ENCODE peak calls at places on chromosomes 6 and 20, in four cellular contexts. Y is lower lobe of right lung, O is G401, D is gastrocnemius medialis. V is an unnamed sample.

GRCh38 chr6:109340811-109341210 is 41.5 kb downstream of the CD164 start:
- DNase-seq in Y (no peak), O (no peak), D (no peak), V (no peak)

GRCh38 chr20:63135411-63135810 is 80.5 kb downstream of the YTHDF1 start:
- DNase-seq in Y (peak; percentile 35), O (no peak), D (no peak), V (no peak)

GRCh38 chr6:169016758-169017157 is 236.9 kb downstream of the THBS2 start:
- DNase-seq in Y (no peak), O (no peak), D (no peak), V (no peak)

GRCh38 chr20:32930181-32930580 is 71.5 kb downstream of the EFCAB8 start:
- DNase-seq in Y (no peak), O (no peak), D (no peak), V (no peak)

GRCh38 chr6:10030942-10031537 is 383.8 kb downstream of the TFAP2A start:
- DNase-seq in Y (no peak), O (no peak), D (no peak), V (no peak)

GRCh38 chr6:17389274-17389847 is 4.0 kb upstream of the CAP2 start:
- DNase-seq in Y (no peak), O (no peak), D (no peak), V (no peak)

GRCh38 chr6:81772741-81773140 is 20.3 kb upstream of the TENT5A start:
- DNase-seq in Y (no peak), O (no peak), D (no peak), V (no peak)

GRCh38 chr20:63124092-63124781 is 91.7 kb downstream of the YTHDF1 start:
- DNase-seq in Y (peak; percentile 23), O (no peak), D (no peak), V (no peak)

GRCh38 chr6:131602913-131603312 is 25.1 kb downstream of the MED23 start:
- DNase-seq in Y (no peak), O (no peak), D (no peak), V (no peak)

GRCh38 chr20:12594410-12595130 is 414.2 kb upstream of the SPTLC3 start:
- DNase-seq in Y (no peak), O (peak; percentile 11), D (no peak), V (no peak)

GRCh38 chr6:31446481-31446880 is 43.1 kb downstream of the MICA start:
- DNase-seq in Y (no peak), O (no peak), D (no peak), V (no peak)

GRCh38 chr6:44674226-44675155 is 287.0 kb downstream of the CDC5L start:
- DNase-seq in Y (no peak), O (no peak), D (no peak), V (no peak)

GRCh38 chr6:119678961-119679360 is 329.4 kb upstream of the MAN1A1 start:
- DNase-seq in Y (no peak), O (no peak), D (no peak), V (no peak)

GRCh38 chr6:20846602-20847028 is 312.4 kb downstream of the CDKAL1 start:
- DNase-seq in Y (no peak), O (no peak), D (no peak), V (no peak)

V was measured in left ventricle myocardium superior.